ENCODE peak calls at places on chromosomes 7 and 10, in six cellular contexts. N is OCI-M1, V is colonic mucosa, S is tibial nerve, Y is cardiac muscle cell, R is upper lobe of right lung. B is an unnamed sample.

GRCh38 chr10:74976565-74976964 is 134.9 kb upstream of the SAMD8 start:
- DNase-seq in N (no peak), V (no peak), S (no peak), Y (no peak), R (no peak), B (no peak)

GRCh38 chr7:68269410-68269809 is 1272.8 kb downstream of the TYW1 start:
- DNase-seq in N (no peak), V (no peak), S (no peak), Y (peak), R (no peak), B (no peak)

GRCh38 chr10:22911889-22912762 is 15.7 kb upstream of the ARMC3 start:
- DNase-seq in N (peak), V (peak), S (no peak), Y (peak), R (no peak), B (no peak)

GRCh38 chr7:24905996-24906770 is 73.8 kb downstream of the OSBPL3 start:
- DNase-seq in N (no peak), V (no peak), S (no peak), Y (no peak), R (no peak), B (peak)

GRCh38 chr7:33040803-33041516 is 21.6 kb downstream of the NT5C3A start:
- DNase-seq in N (peak), V (peak), S (no peak), Y (peak), R (no peak), B (peak)

GRCh38 chr7:46960974-46961373 is 620.9 kb downstream of the TNS3 start:
- DNase-seq in N (peak), V (no peak), S (no peak), Y (peak), R (no peak), B (no peak)

GRCh38 chr7:140810830-140811556 is 113.7 kb downstream of the BRAF start:
- DNase-seq in N (peak), V (peak), S (peak), Y (peak), R (no peak), B (peak)

GRCh38 chr7:1892011-1892965 is 222.2 kb downstream of the ELFN1 start:
- DNase-seq in N (no peak), V (no peak), S (no peak), Y (no peak), R (no peak), B (no peak)

GRCh38 chr10:29141761-29142160 is 147.1 kb upstream of the LYZL1 start:
- DNase-seq in N (no peak), V (no peak), S (no peak), Y (peak), R (no peak), B (no peak)

GRCh38 chr10:124864421-124865193 is 63.0 kb downstream of the ABRAXAS2 start:
- DNase-seq in N (no peak), V (peak), S (no peak), Y (no peak), R (peak), B (peak)

GRCh38 chr7:157339777-157340677 is 3.2 kb downstream of the DNAJB6 start:
- DNase-seq in N (peak), V (peak), S (peak), Y (peak), R (no peak), B (no peak)

GRCh38 chr10:72073677-72074412 is 14.5 kb downstream of the SPOCK2 start:
- DNase-seq in N (no peak), V (no peak), S (no peak), Y (no peak), R (peak), B (no peak)

B was measured in epithelial cell of prostate.